ENCODE peak calls at places on chromosomes 2 and 18, in ten cellular contexts. V, L, U, B, I, Y, X, Z, P and N are unnamed samples.

GRCh38 chr2:44780406-44780805 is 161.1 kb upstream of the SIX3 start:
- DNase-seq in V (no peak), X (no peak), I (no peak), U (no peak), P (no peak), L (no peak), B (no peak), Z (no peak), Y (no peak), N (no peak)

GRCh38 chr2:165348441-165348840 is 109.2 kb downstream of the SCN2A start:
- DNase-seq in P (no peak), V (no peak), L (no peak), X (no peak), Z (no peak), B (no peak), U (no peak), I (no peak), Y (no peak), N (no peak)

GRCh38 chr2:219507555-219508443 is 6.5 kb upstream of the ASIC4 start:
- DNase-seq in I (no peak), X (no peak), P (no peak), L (no peak), U (no peak), Y (no peak), B (no peak), V (no peak), Z (no peak), N (no peak)

GRCh38 chr2:235570256-235570655 is 76.4 kb downstream of the AGAP1 start:
- DNase-seq in X (no peak), Y (no peak), B (no peak), I (no peak), P (no peak), U (no peak), V (no peak), L (peak; percentile 66), Z (no peak), N (no peak)

GRCh38 chr18:79248495-79249078 is 147.1 kb upstream of the NFATC1 start:
- DNase-seq in I (no peak), Y (no peak), L (peak; percentile 68), Z (no peak), B (no peak), V (no peak), X (no peak), P (no peak), U (no peak), N (no peak)

GRCh38 chr18:74292541-74292858 is 737 bp upstream of the CYB5A start:
- DNase-seq in Z (no peak), L (no peak), P (no peak), V (no peak), U (no peak), X (no peak), I (no peak), Y (no peak), B (no peak), N (no peak)

GRCh38 chr18:36527740-36528455 is 230.4 kb downstream of the FHOD3 start:
- DNase-seq in Y (no peak), I (no peak), V (no peak), Z (peak; percentile 6), B (no peak), L (no peak), X (no peak), U (no peak), P (no peak), N (no peak)

GRCh38 chr2:209331291-209331844 is 92.5 kb upstream of the MAP2 start:
- DNase-seq in U (no peak), X (no peak), B (peak; percentile 80), L (peak; percentile 49), Y (no peak), V (no peak), P (peak; percentile 62), Z (peak; percentile 62), I (no peak), N (peak; percentile 17)

GRCh38 chr18:76679877-76680276 is 142.5 kb upstream of the ZNF236 start:
- DNase-seq in B (peak; percentile 57), Z (no peak), X (no peak), V (no peak), L (no peak), Y (no peak), U (no peak), I (no peak), P (peak; percentile 73), N (no peak)

GRCh38 chr2:114526856-114527255 is 84.4 kb downstream of the DPP10 start:
- DNase-seq in L (no peak), V (no peak), Z (no peak), B (no peak), U (no peak), I (no peak), Y (no peak), X (no peak), P (no peak), N (no peak)

GRCh38 chr2:227479865-227480475 is 8.0 kb downstream of the AGFG1 start:
- DNase-seq in P (no peak), I (no peak), V (no peak), U (no peak), Z (peak; percentile 56), X (no peak), Y (no peak), B (no peak), L (no peak), N (no peak)
- TF ChIP-seq CTCF in P (no peak), I (peak; percentile 56), V (no peak), U (peak; percentile 50), Z (peak; percentile 57), X (peak; percentile 40), Y (no peak), B (peak; percentile 14), L (peak; percentile 30), N (no peak)

GRCh38 chr2:128984855-128985254 is 666.2 kb upstream of the HS6ST1 start:
- DNase-seq in B (no peak), Y (no peak), L (no peak), P (no peak), I (no peak), X (no peak), V (no peak), U (no peak), Z (no peak), N (no peak)

GRCh38 chr2:128982001-128982400 is 663.3 kb upstream of the HS6ST1 start:
- DNase-seq in L (no peak), B (no peak), Y (no peak), V (no peak), X (no peak), U (no peak), I (no peak), Z (no peak), P (no peak), N (no peak)

GRCh38 chr2:128984066-128984465 is 665.4 kb upstream of the HS6ST1 start:
- DNase-seq in P (no peak), V (no peak), Y (no peak), Z (no peak), L (peak; percentile 1), U (no peak), B (no peak), I (no peak), X (no peak), N (no peak)

GRCh38 chr2:128981353-128981752 is 662.7 kb upstream of the HS6ST1 start:
- DNase-seq in V (no peak), Z (no peak), Y (no peak), L (no peak), P (no peak), U (no peak), I (no peak), B (no peak), X (no peak), N (no peak)

GRCh38 chr2:128982670-128983069 is 664.0 kb upstream of the HS6ST1 start:
- DNase-seq in L (no peak), B (no peak), V (no peak), X (no peak), I (no peak), Z (no peak), Y (no peak), P (no peak), U (no peak), N (no peak)
- H3K27ac ChIP-seq in L (no peak overlapping the region), B (no peak overlapping the region), V (no peak overlapping the region), X (no peak overlapping the region), I (no peak overlapping the region), Z (no peak overlapping the region), Y (no peak overlapping the region), P (no peak overlapping the region), U (no peak overlapping the region), N (no peak overlapping the region)

GRCh38 chr2:216736326-216736725 is 41.0 kb upstream of the IGFBP5 start:
- DNase-seq in Y (no peak), B (no peak), I (no peak), Z (no peak), P (no peak), X (no peak), V (no peak), U (no peak), L (no peak), N (no peak)

GRCh38 chr2:216733046-216733445 is 37.7 kb upstream of the IGFBP5 start:
- DNase-seq in V (no peak), U (no peak), I (no peak), P (no peak), L (no peak), Z (no peak), Y (no peak), X (no peak), B (no peak), N (no peak)

GRCh38 chr2:216732334-216732733 is 37.0 kb upstream of the IGFBP5 start:
- DNase-seq in Y (no peak), U (no peak), I (no peak), Z (no peak), V (no peak), B (no peak), L (no peak), X (no peak), P (no peak), N (no peak)

GRCh38 chr2:216735661-216736060 is 40.3 kb upstream of the IGFBP5 start:
- DNase-seq in Y (no peak), V (no peak), P (no peak), I (no peak), L (no peak), X (no peak), B (no peak), Z (no peak), U (no peak), N (no peak)

DNA sequence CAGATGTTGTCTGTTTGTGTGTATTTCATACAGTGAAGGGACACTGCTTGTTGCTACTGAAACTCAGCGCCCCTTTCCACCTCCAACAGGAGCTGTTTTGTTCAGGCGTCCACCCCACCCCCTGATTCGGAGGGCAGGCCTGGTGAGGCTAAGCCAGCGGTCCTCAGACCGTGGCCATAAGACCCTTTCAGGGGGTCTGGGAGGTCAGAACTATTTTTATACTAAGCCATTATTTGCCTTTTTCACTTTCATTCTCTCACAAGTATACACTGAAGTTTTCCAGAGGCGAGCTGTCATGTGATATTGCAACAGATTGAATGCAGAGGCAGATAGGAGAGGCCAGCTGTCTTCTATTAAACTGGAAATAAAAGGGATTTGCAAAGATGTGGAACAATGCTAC is 39.7 kb upstream of the IGFBP5 start:
- DNase-seq in L (no peak), Z (no peak), P (no peak), I (no peak), X (no peak), B (no peak), Y (no peak), V (no peak), U (peak; percentile 42), N (no peak)
- H3K4me3 ChIP-seq in L (no peak overlapping the region), Z (no peak overlapping the region), P (no peak overlapping the region), I (no peak overlapping the region), X (no peak overlapping the region), B (no peak overlapping the region), Y (no peak overlapping the region), V (no peak overlapping the region), U (no peak overlapping the region), N (no peak overlapping the region)

DNA sequence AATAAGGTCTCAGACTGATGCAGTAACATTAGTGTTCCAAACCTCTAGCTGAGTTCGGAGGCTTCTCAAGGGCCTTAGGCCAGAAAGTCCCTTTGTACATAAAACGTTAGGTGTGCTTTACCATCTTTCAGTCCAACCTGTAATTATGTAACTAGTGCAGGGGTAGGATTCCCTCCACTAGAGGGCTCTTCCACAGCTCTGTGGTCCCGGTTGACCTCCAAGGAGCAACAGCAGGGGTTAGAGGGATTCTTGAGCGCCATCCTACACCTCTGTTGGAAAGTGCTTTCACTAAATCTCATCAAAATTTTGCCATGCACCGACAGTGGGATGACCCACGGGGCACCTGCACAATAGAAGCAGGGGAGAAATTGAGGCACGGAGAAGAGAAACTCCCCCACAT is 155.8 kb upstream of the LRP1B start:
- DNase-seq in Z (peak; percentile 61), P (peak; percentile 76), L (no peak), U (no peak), Y (no peak), I (no peak), B (peak; percentile 89), X (no peak), V (no peak), N (peak; percentile 34)
- TF ChIP-seq CTCF in Z (peak; percentile 72), P (peak; percentile 73), L (no peak), U (peak; percentile 40), Y (no peak), I (no peak), B (peak; percentile 85), X (no peak), V (no peak), N (peak; percentile 72)